ENCODE peak calls at places on chromosomes 3 and 15, in nine cellular contexts. S, T, V, Y, A, P, W, C and R are unnamed samples.

GRCh38 chr15:51006336-51006985 is 88.2 kb downstream of the TNFAIP8L3 start:
- DNase-seq in W (no peak), S (no peak), Y (no peak), V (no peak), T (no peak), C (no peak), A (no peak), P (no peak), R (no peak)

GRCh38 chr3:108088697-108089096 is 2.1 kb downstream of the CD47 start:
- DNase-seq in T (no peak), A (peak; percentile 17), V (no peak), C (peak; percentile 50), Y (peak; percentile 57), P (no peak), W (no peak), S (no peak), R (no peak)

GRCh38 chr3:5796541-5796940 is 609.0 kb downstream of the EDEM1 start:
- DNase-seq in P (no peak), C (no peak), W (no peak), T (no peak), Y (no peak), S (no peak), V (no peak), A (no peak), R (no peak)

GRCh38 chr3:88222343-88222742 is 72.6 kb downstream of the C3orf38 start:
- DNase-seq in W (no peak), C (no peak), V (no peak), P (no peak), T (no peak), Y (no peak), A (no peak), S (no peak), R (no peak)

GRCh38 chr3:124266517-124266916 is 274.6 kb upstream of the ROPN1 start:
- DNase-seq in C (peak; percentile 35), P (no peak), T (no peak), V (no peak), W (no peak), Y (no peak), S (no peak), A (peak; percentile 39), R (no peak)

GRCh38 chr15:58770519-58770856 is 614 bp upstream of the MINDY2 start:
- DNase-seq in A (peak; percentile 92), T (no peak), W (no peak), C (peak; percentile 91), S (peak; percentile 61), P (no peak), V (no peak), Y (no peak), R (peak; percentile 58)

GRCh38 chr3:123752228-123752627 is 131.9 kb downstream of the MYLK start:
- DNase-seq in C (no peak), P (no peak), A (no peak), W (no peak), T (no peak), Y (no peak), V (no peak), S (no peak), R (no peak)

GRCh38 chr3:171548918-171549317 is 88.7 kb upstream of the TNIK start:
- DNase-seq in V (no peak), A (no peak), C (no peak), W (no peak), Y (no peak), S (no peak), P (no peak), T (no peak), R (no peak)

GRCh38 chr3:194355379-194355778 is 4.3 kb upstream of the CPN2 start:
- DNase-seq in W (no peak), P (no peak), Y (no peak), S (no peak), A (peak; percentile 51), C (no peak), V (no peak), T (no peak), R (no peak)

GRCh38 chr15:64438653-64439447 is 21.5 kb upstream of the ZNF609 start:
- DNase-seq in C (no peak), W (no peak), Y (no peak), P (no peak), S (no peak), T (no peak), A (no peak), V (no peak), R (no peak)

GRCh38 chr15:68375191-68375631 is 56.8 kb downstream of the ITGA11 start:
- DNase-seq in C (no peak), V (no peak), P (peak; percentile 29), Y (no peak), W (no peak), T (no peak), S (no peak), A (no peak), R (no peak)

GRCh38 chr3:18258492-18258891 is 166.6 kb downstream of the SATB1 start:
- DNase-seq in Y (no peak), S (no peak), C (no peak), W (no peak), T (no peak), P (no peak), V (no peak), A (no peak), R (no peak)

GRCh38 chr3:112357888-112358287 is 24.9 kb downstream of the CD200 start:
- DNase-seq in C (no peak), V (no peak), S (no peak), T (peak; percentile 34), W (no peak), P (no peak), A (no peak), Y (no peak), R (no peak)